ENCODE peak calls at places on chromosome 9, in four cellular contexts. One of them, this sample, is unnamed.

GRCh38 chr9:91207481-91207888 is 154.2 kb downstream of the AUH start:
- DNase-seq in breast epithelium: no peak
- DNase-seq in ELR: peak
- DNase-seq in SK-MEL-5: peak
- DNase-seq in this sample: no peak

GRCh38 chr9:108286807-108287206 is 569.0 kb downstream of the ACTL7B start:
- DNase-seq in breast epithelium: no peak
- DNase-seq in ELR: no peak
- DNase-seq in SK-MEL-5: no peak
- DNase-seq in this sample: no peak

GRCh38 chr9:5582835-5583195 is 46.1 kb upstream of the RIC1 start:
- DNase-seq in breast epithelium: no peak
- DNase-seq in ELR: peak
- DNase-seq in SK-MEL-5: peak
- DNase-seq in this sample: peak

GRCh38 chr9:111399772-111400563 is 69.9 kb upstream of the OR2K2 start:
- DNase-seq in breast epithelium: no peak
- DNase-seq in ELR: peak
- DNase-seq in SK-MEL-5: peak
- DNase-seq in this sample: no peak

GRCh38 chr9:23825700-23826099 is 340 bp downstream of the ELAVL2 start:
- DNase-seq in breast epithelium: no peak
- DNase-seq in ELR: no peak
- DNase-seq in SK-MEL-5: no peak
- DNase-seq in this sample: no peak

GRCh38 chr9:34479316-34479865 is 20.8 kb downstream of the DNAI1 start:
- DNase-seq in breast epithelium: no peak
- DNase-seq in ELR: no peak
- DNase-seq in SK-MEL-5: no peak
- DNase-seq in this sample: no peak

GRCh38 chr9:69476016-69476415 is 151.0 kb downstream of the ENTREP1 start:
- DNase-seq in breast epithelium: no peak
- DNase-seq in ELR: no peak
- DNase-seq in SK-MEL-5: peak
- DNase-seq in this sample: no peak

GRCh38 chr9:91378695-91379127 is 17.0 kb upstream of the AUH start:
- DNase-seq in breast epithelium: no peak
- DNase-seq in ELR: peak
- DNase-seq in SK-MEL-5: no peak
- DNase-seq in this sample: peak

GRCh38 chr9:70444904-70445303 is 30.4 kb upstream of the KLF9 start:
- DNase-seq in breast epithelium: no peak
- DNase-seq in ELR: no peak
- DNase-seq in SK-MEL-5: no peak
- DNase-seq in this sample: no peak